ENCODE peak calls at places on chromosomes 13 and 19, in six cellular contexts. One of them, this sample, is unnamed.

GRCh38 chr19:19530423-19530804 is 1.7 kb downstream of the YJEFN3 start:
- DNase-seq in NCI-H1092 treated with DMSO at 0.1 percent for 48 hours: no peak
- DNase-seq in A172: no peak
- DNase-seq in activated naive CD8-positive, alpha-beta T cell treated with anti-CD3 and anti-CD28 coated beads, Interleukin-2, amount 50 U/mL, for 24 hours: no peak
- DNase-seq in ascending aorta: no peak
- DNase-seq in Daoy: no peak
- DNase-seq in this sample: no peak

GRCh38 chr19:1259206-1259872 is 9.8 kb upstream of the CIRBP start:
- DNase-seq in NCI-H1092 treated with DMSO at 0.1 percent for 48 hours: no peak
- DNase-seq in A172: peak; percentile 84
- DNase-seq in activated naive CD8-positive, alpha-beta T cell treated with anti-CD3 and anti-CD28 coated beads, Interleukin-2, amount 50 U/mL, for 24 hours: peak; percentile 80
- DNase-seq in ascending aorta: no peak
- DNase-seq in Daoy: peak; percentile 86
- DNase-seq in this sample: no peak

GRCh38 chr13:112160558-112160957 is 93.6 kb downstream of the SOX1 start:
- DNase-seq in NCI-H1092 treated with DMSO at 0.1 percent for 48 hours: no peak
- DNase-seq in A172: no peak
- DNase-seq in activated naive CD8-positive, alpha-beta T cell treated with anti-CD3 and anti-CD28 coated beads, Interleukin-2, amount 50 U/mL, for 24 hours: no peak
- DNase-seq in ascending aorta: no peak
- DNase-seq in Daoy: no peak
- DNase-seq in this sample: no peak

GRCh38 chr19:18418034-18418724 is 1.0 kb upstream of the SSBP4 start:
- DNase-seq in NCI-H1092 treated with DMSO at 0.1 percent for 48 hours: no peak
- DNase-seq in A172: no peak
- DNase-seq in activated naive CD8-positive, alpha-beta T cell treated with anti-CD3 and anti-CD28 coated beads, Interleukin-2, amount 50 U/mL, for 24 hours: peak; percentile 49
- DNase-seq in ascending aorta: no peak
- DNase-seq in Daoy: no peak
- DNase-seq in this sample: no peak

GRCh38 chr19:15194938-15195337 is 5.9 kb downstream of the NOTCH3 start:
- DNase-seq in NCI-H1092 treated with DMSO at 0.1 percent for 48 hours: no peak
- DNase-seq in A172: no peak
- DNase-seq in activated naive CD8-positive, alpha-beta T cell treated with anti-CD3 and anti-CD28 coated beads, Interleukin-2, amount 50 U/mL, for 24 hours: no peak
- DNase-seq in ascending aorta: peak; percentile 86
- DNase-seq in Daoy: peak; percentile 57
- DNase-seq in this sample: no peak

GRCh38 chr19:55161571-55162322 is 4.2 kb upstream of the TNNI3 start:
- DNase-seq in NCI-H1092 treated with DMSO at 0.1 percent for 48 hours: no peak
- DNase-seq in A172: no peak
- DNase-seq in activated naive CD8-positive, alpha-beta T cell treated with anti-CD3 and anti-CD28 coated beads, Interleukin-2, amount 50 U/mL, for 24 hours: no peak
- DNase-seq in ascending aorta: no peak
- DNase-seq in Daoy: no peak
- DNase-seq in this sample: no peak

GRCh38 chr13:112203614-112204013 is 136.7 kb downstream of the SOX1 start:
- DNase-seq in NCI-H1092 treated with DMSO at 0.1 percent for 48 hours: no peak
- DNase-seq in A172: no peak
- DNase-seq in activated naive CD8-positive, alpha-beta T cell treated with anti-CD3 and anti-CD28 coated beads, Interleukin-2, amount 50 U/mL, for 24 hours: no peak
- DNase-seq in ascending aorta: no peak
- DNase-seq in Daoy: no peak
- DNase-seq in this sample: no peak

GRCh38 chr13:107743983-107744382 is 471.4 kb downstream of the LIG4 start:
- DNase-seq in NCI-H1092 treated with DMSO at 0.1 percent for 48 hours: no peak
- DNase-seq in A172: no peak
- DNase-seq in activated naive CD8-positive, alpha-beta T cell treated with anti-CD3 and anti-CD28 coated beads, Interleukin-2, amount 50 U/mL, for 24 hours: no peak
- DNase-seq in ascending aorta: no peak
- DNase-seq in Daoy: no peak
- DNase-seq in this sample: no peak

GRCh38 chr13:50123862-50124535 is 108.8 kb downstream of the KCNRG start:
- DNase-seq in NCI-H1092 treated with DMSO at 0.1 percent for 48 hours: peak; percentile 90
- DNase-seq in A172: peak; percentile 93
- DNase-seq in activated naive CD8-positive, alpha-beta T cell treated with anti-CD3 and anti-CD28 coated beads, Interleukin-2, amount 50 U/mL, for 24 hours: peak; percentile 74
- DNase-seq in ascending aorta: peak; percentile 98
- DNase-seq in Daoy: peak; percentile 95
- DNase-seq in this sample: peak; percentile 95

GRCh38 chr19:54312436-54313362 is at the start of gene LILRA5:
- DNase-seq in NCI-H1092 treated with DMSO at 0.1 percent for 48 hours: no peak
- DNase-seq in A172: no peak
- DNase-seq in activated naive CD8-positive, alpha-beta T cell treated with anti-CD3 and anti-CD28 coated beads, Interleukin-2, amount 50 U/mL, for 24 hours: no peak
- DNase-seq in ascending aorta: no peak
- DNase-seq in Daoy: no peak
- DNase-seq in this sample: no peak